ENCODE peak calls at places on chromosomes 5 and 9, in seven cellular contexts. R is IMR-90, A is H9, V is neuronal stem cell, T is H1, C is mesenchymal stem cell, O is trophoblast cell. P is an unnamed sample.

GRCh38 chr5:23825196-23825595 is 317.8 kb downstream of the PRDM9 start:
- DNase-seq in O (no peak), C (no peak), T (no peak), R (no peak), V (no peak), A (no peak), P (no peak)

GRCh38 chr5:57082441-57083067 is 91.3 kb upstream of the GPBP1 start:
- DNase-seq in A (no peak), C (peak; percentile 59), T (no peak), V (no peak), O (no peak), R (peak; percentile 10), P (peak; percentile 51)

GRCh38 chr5:93870649-93871048 is 129.2 kb upstream of the POU5F2 start:
- DNase-seq in O (no peak), A (no peak), T (no peak), R (no peak), V (no peak), C (no peak), P (no peak)

GRCh38 chr9:115373000-115373709 is 255.2 kb upstream of the TNC start:
- DNase-seq in C (peak; percentile 94), R (peak; percentile 98), V (no peak), A (no peak), O (peak; percentile 85), T (no peak), P (peak; percentile 82)

GRCh38 chr5:54829686-54830085 is 155.7 kb downstream of the ESM1 start:
- DNase-seq in V (no peak), A (no peak), C (no peak), O (no peak), R (no peak), T (no peak), P (no peak)

GRCh38 chr9:69044226-69045219 is 9.0 kb downstream of the FXN start:
- DNase-seq in R (peak; percentile 68), T (no peak), V (no peak), O (no peak), C (peak; percentile 65), A (peak; percentile 62), P (peak; percentile 92)

GRCh38 chr5:123720955-123721354 is 209.0 kb downstream of the CSNK1G3 start:
- DNase-seq in O (no peak), R (peak; percentile 7), A (no peak), V (no peak), T (no peak), C (peak; percentile 53), P (no peak)

GRCh38 chr9:126984969-126985368 is 70.4 kb downstream of the RALGPS1 start:
- DNase-seq in A (no peak), C (peak; percentile 22), T (no peak), R (no peak), V (no peak), O (no peak), P (no peak)

GRCh38 chr9:95570150-95570549 is 53.4 kb upstream of the PTCH1 start:
- DNase-seq in V (no peak), A (no peak), C (peak; percentile 55), R (peak; percentile 23), O (peak; percentile 80), T (no peak), P (peak; percentile 85)

GRCh38 chr5:59769041-59769360 is 124.5 kb downstream of the PDE4D start:
- DNase-seq in T (no peak), V (no peak), C (no peak), A (no peak), R (no peak), O (no peak), P (no peak)

GRCh38 chr5:108380531-108381021 is 1.3 kb downstream of the FBXL17 start:
- DNase-seq in O (peak; percentile 23), T (peak; percentile 77), R (peak; percentile 13), A (peak; percentile 72), C (peak; percentile 69), V (peak; percentile 32), P (peak; percentile 67)

GRCh38 chr9:35871514-35871913 is 1.3 kb upstream of the OR13J1 start:
- DNase-seq in V (no peak), O (peak; percentile 8), T (peak; percentile 35), R (no peak), A (no peak), C (no peak), P (no peak)

GRCh38 chr9:95313010-95313498 is 4.5 kb downstream of the FANCC start:
- DNase-seq in T (no peak), C (peak; percentile 59), O (peak; percentile 64), R (peak; percentile 55), V (no peak), A (peak; percentile 77), P (peak; percentile 54)

GRCh38 chr9:103287361-103287760 is 292.2 kb downstream of the CYLC2 start:
- DNase-seq in A (no peak), T (no peak), V (no peak), O (no peak), C (no peak), R (no peak), P (no peak)

GRCh38 chr5:107248065-107248695 is 422.6 kb downstream of the EFNA5 start:
- DNase-seq in T (peak; percentile 87), R (peak; percentile 29), A (peak; percentile 66), V (peak; percentile 48), O (peak; percentile 78), C (peak; percentile 24), P (peak; percentile 60)

GRCh38 chr5:146762830-146763229 is 115.7 kb downstream of the PPP2R2B start:
- DNase-seq in A (no peak), O (no peak), R (no peak), C (no peak), T (no peak), V (no peak), P (no peak)

GRCh38 chr5:146765089-146765832 is 113.3 kb downstream of the PPP2R2B start:
- DNase-seq in R (no peak), V (no peak), A (no peak), O (no peak), T (no peak), C (no peak), P (no peak)

GRCh38 chr5:146758076-146758475 is 120.5 kb downstream of the PPP2R2B start:
- DNase-seq in V (no peak), A (no peak), T (no peak), R (no peak), O (no peak), C (no peak), P (no peak)

GRCh38 chr5:146758898-146759297 is 119.7 kb downstream of the PPP2R2B start:
- DNase-seq in R (no peak), V (no peak), A (no peak), T (no peak), C (no peak), O (no peak), P (no peak)

DNA sequence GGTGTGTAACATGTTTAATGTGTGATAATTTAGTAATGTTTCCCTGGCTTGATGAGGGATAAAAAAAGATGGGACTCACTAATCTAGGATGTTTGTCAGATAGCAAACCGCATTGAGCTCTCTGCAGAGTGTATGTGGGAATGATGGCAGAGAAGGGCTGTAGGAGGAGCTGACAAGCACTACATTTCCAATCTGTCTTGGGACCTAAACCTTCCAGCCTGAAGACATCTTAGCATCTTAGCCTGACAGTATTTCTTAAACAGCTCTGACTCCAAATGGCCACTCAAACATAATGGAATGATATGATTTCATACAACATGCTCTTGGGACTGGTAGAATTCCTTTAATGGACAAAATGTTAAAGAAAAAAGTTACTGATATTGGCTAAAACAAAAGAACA is 116.7 kb downstream of the PPP2R2B start:
- DNase-seq in R (no peak), T (no peak), O (no peak), C (no peak), A (no peak), V (no peak), P (no peak)
- H4K8ac ChIP-seq in R (no peak overlapping the region), T (no peak overlapping the region), O (no peak overlapping the region), C (no peak overlapping the region), A (no peak overlapping the region), V (no peak overlapping the region), P (no peak overlapping the region)

GRCh38 chr5:72487151-72487550 is 20.1 kb downstream of the ZNF366 start:
- DNase-seq in V (no peak), A (no peak), C (no peak), O (peak; percentile 39), R (no peak), T (no peak), P (no peak)

GRCh38 chr5:72480836-72481235 is 26.4 kb downstream of the ZNF366 start:
- DNase-seq in V (no peak), O (no peak), R (no peak), C (no peak), A (no peak), T (no peak), P (no peak)

GRCh38 chr5:72486371-72486770 is 20.8 kb downstream of the ZNF366 start:
- DNase-seq in T (no peak), A (no peak), V (no peak), O (no peak), R (peak; percentile 45), C (peak; percentile 30), P (no peak)

GRCh38 chr5:72482046-72482445 is 25.2 kb downstream of the ZNF366 start:
- DNase-seq in R (no peak), C (no peak), A (no peak), T (no peak), V (no peak), O (no peak), P (no peak)

DNA sequence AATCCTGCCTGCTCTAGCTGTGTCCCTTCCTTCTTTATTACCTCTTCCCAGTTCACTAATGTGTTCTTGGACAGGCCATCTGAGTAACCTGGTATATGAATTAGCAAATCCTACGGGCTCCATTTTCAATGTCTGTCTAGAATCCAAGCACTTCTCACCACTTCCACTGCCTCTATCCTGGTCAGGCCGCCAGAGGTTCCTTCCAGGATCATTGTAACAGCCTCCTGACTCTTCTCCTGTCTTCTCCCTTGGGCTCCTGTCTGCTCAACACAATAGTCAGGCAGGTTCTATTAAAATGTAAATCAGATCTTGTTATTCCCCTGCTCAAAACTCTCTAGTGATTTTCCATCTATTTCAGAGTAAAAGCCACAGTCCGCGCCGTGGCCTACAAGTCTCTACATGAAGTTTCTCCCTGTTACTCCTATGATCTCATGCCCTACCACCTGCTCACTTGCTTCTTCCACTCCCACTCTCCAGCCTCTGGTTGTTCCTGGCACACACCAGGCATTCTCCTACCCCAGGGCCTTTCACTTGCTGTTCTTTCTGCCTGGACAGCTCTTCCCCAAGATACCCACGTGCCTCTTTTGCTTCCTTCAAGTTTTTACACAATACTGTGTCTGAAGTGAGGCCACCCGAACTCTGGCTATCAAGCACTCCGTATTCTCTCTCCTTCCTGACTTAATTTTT is 21.7 kb downstream of the ZNF366 start:
- DNase-seq in T (no peak), C (no peak), R (no peak), V (no peak), A (no peak), O (no peak), P (no peak)
- H4K8ac ChIP-seq in T (no peak overlapping the region), C (no peak overlapping the region), R (no peak overlapping the region), V (no peak overlapping the region), A (no peak overlapping the region), O (no peak overlapping the region), P (no peak overlapping the region)

DNA sequence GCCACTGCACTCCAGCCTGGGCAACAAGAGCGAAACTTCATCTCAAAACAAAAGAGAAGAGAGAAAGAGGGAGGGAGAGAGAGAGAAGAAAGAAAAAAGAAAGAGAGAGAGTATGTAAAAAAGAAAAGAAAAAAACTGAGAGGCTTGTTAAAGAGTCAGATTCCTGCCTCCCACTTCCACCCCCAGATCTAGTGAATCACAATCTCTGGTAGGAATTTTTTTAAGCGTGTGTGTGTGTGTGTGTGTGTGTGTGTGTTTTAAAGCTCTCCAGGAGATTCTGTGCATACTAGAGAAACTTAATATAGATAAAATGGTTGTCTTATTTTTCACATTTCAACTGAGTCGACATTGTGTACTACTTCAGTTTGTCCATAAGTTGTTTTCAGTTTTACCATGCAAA is 32.0 kb downstream of the SAR1B start:
- DNase-seq in A (no peak), V (no peak), C (peak; percentile 37), T (no peak), O (no peak), R (peak; percentile 86), P (no peak)
- H4K8ac ChIP-seq in A (no peak overlapping the region), V (no peak overlapping the region), C (no peak overlapping the region), T (no peak overlapping the region), O (no peak overlapping the region), R (no peak overlapping the region), P (no peak overlapping the region)

GRCh38 chr9:105024529-105024928 is 96.6 kb upstream of the ABCA1 start:
- DNase-seq in A (no peak), C (no peak), R (no peak), T (no peak), O (no peak), V (no peak), P (no peak)
- H4K8ac ChIP-seq in A (no peak overlapping the region), C (no peak overlapping the region), R (no peak overlapping the region), T (no peak overlapping the region), O (no peak overlapping the region), V (no peak overlapping the region), P (no peak overlapping the region)